ENCODE peak calls at places on chromosomes 13 and 19, in nine cellular contexts. One of them, this sample, is unnamed.

GRCh38 chr13:112160558-112160957 is 93.6 kb downstream of the SOX1 start:
- DNase-seq in Right ventricle myocardium superior: no peak
- DNase-seq in SW 1271: no peak
- DNase-seq in T-cell: no peak
- DNase-seq in activated naive CD4-positive, alpha-beta T cell: no peak
- DNase-seq in naive thymus-derived CD8-positive, alpha-beta T cell: no peak
- DNase-seq in NCI-H460: no peak
- DNase-seq in NCI-H1417 treated with DMSO at 0.1 percent for 48 hours: no peak
- DNase-seq in neural progenitor cell: no peak
- DNase-seq in this sample: no peak

GRCh38 chr19:44846455-44847143 is 502 bp downstream of the NECTIN2 start:
- DNase-seq in activated naive CD4-positive, alpha-beta T cell: no peak
- DNase-seq in T-cell: no peak
- DNase-seq in NCI-H460: no peak
- DNase-seq in Right ventricle myocardium superior: no peak
- DNase-seq in neural progenitor cell: peak; percentile 95
- DNase-seq in NCI-H1417 treated with DMSO at 0.1 percent for 48 hours: no peak
- DNase-seq in naive thymus-derived CD8-positive, alpha-beta T cell: no peak
- DNase-seq in SW 1271: no peak
- DNase-seq in this sample: no peak

GRCh38 chr13:26442541-26442940 is 114.9 kb upstream of the WASF3 start:
- DNase-seq in SW 1271: no peak
- DNase-seq in naive thymus-derived CD8-positive, alpha-beta T cell: no peak
- DNase-seq in activated naive CD4-positive, alpha-beta T cell: no peak
- DNase-seq in NCI-H1417 treated with DMSO at 0.1 percent for 48 hours: no peak
- DNase-seq in Right ventricle myocardium superior: no peak
- DNase-seq in neural progenitor cell: no peak
- DNase-seq in T-cell: no peak
- DNase-seq in NCI-H460: no peak
- DNase-seq in this sample: no peak

GRCh38 chr13:40252241-40252640 is 414.2 kb downstream of the FOXO1 start:
- DNase-seq in activated naive CD4-positive, alpha-beta T cell: no peak
- DNase-seq in T-cell: no peak
- DNase-seq in neural progenitor cell: no peak
- DNase-seq in Right ventricle myocardium superior: no peak
- DNase-seq in SW 1271: no peak
- DNase-seq in NCI-H460: no peak
- DNase-seq in naive thymus-derived CD8-positive, alpha-beta T cell: no peak
- DNase-seq in NCI-H1417 treated with DMSO at 0.1 percent for 48 hours: no peak
- DNase-seq in this sample: no peak

GRCh38 chr13:75913925-75914324 is 277.8 kb downstream of the LMO7 start:
- DNase-seq in naive thymus-derived CD8-positive, alpha-beta T cell: no peak
- DNase-seq in activated naive CD4-positive, alpha-beta T cell: no peak
- DNase-seq in neural progenitor cell: no peak
- DNase-seq in T-cell: no peak
- DNase-seq in NCI-H1417 treated with DMSO at 0.1 percent for 48 hours: no peak
- DNase-seq in Right ventricle myocardium superior: no peak
- DNase-seq in NCI-H460: no peak
- DNase-seq in SW 1271: no peak
- DNase-seq in this sample: no peak

GRCh38 chr19:13881231-13881691 is 4.3 kb downstream of the NANOS3 start:
- DNase-seq in activated naive CD4-positive, alpha-beta T cell: no peak
- DNase-seq in Right ventricle myocardium superior: no peak
- DNase-seq in NCI-H1417 treated with DMSO at 0.1 percent for 48 hours: no peak
- DNase-seq in NCI-H460: no peak
- DNase-seq in T-cell: no peak
- DNase-seq in naive thymus-derived CD8-positive, alpha-beta T cell: no peak
- DNase-seq in SW 1271: no peak
- DNase-seq in neural progenitor cell: peak; percentile 69
- DNase-seq in this sample: no peak

GRCh38 chr13:99982741-99983400 is 1.3 kb downstream of the ZIC2 start:
- DNase-seq in naive thymus-derived CD8-positive, alpha-beta T cell: no peak
- DNase-seq in NCI-H460: no peak
- DNase-seq in activated naive CD4-positive, alpha-beta T cell: no peak
- DNase-seq in T-cell: no peak
- DNase-seq in NCI-H1417 treated with DMSO at 0.1 percent for 48 hours: no peak
- DNase-seq in SW 1271: no peak
- DNase-seq in Right ventricle myocardium superior: no peak
- DNase-seq in neural progenitor cell: peak; percentile 21
- DNase-seq in this sample: no peak

GRCh38 chr19:46015961-46016425 is 6.9 kb downstream of the PGLYRP1 start:
- DNase-seq in activated naive CD4-positive, alpha-beta T cell: no peak
- DNase-seq in neural progenitor cell: peak; percentile 68
- DNase-seq in SW 1271: no peak
- DNase-seq in NCI-H1417 treated with DMSO at 0.1 percent for 48 hours: no peak
- DNase-seq in Right ventricle myocardium superior: no peak
- DNase-seq in NCI-H460: no peak
- DNase-seq in T-cell: no peak
- DNase-seq in naive thymus-derived CD8-positive, alpha-beta T cell: peak; percentile 35
- DNase-seq in this sample: no peak

GRCh38 chr13:38090913-38091312 is 221.3 kb upstream of the TRPC4 start:
- DNase-seq in NCI-H1417 treated with DMSO at 0.1 percent for 48 hours: no peak
- DNase-seq in neural progenitor cell: peak; percentile 58
- DNase-seq in activated naive CD4-positive, alpha-beta T cell: no peak
- DNase-seq in NCI-H460: no peak
- DNase-seq in naive thymus-derived CD8-positive, alpha-beta T cell: no peak
- DNase-seq in SW 1271: no peak
- DNase-seq in T-cell: no peak
- DNase-seq in Right ventricle myocardium superior: no peak
- DNase-seq in this sample: no peak

This sample was measured in NCI-H2081 treated with DMSO at 0.1 percent for 48 hours.